ENCODE peak calls at places on chromosome 2, in four cellular contexts. C, B, M and T are unnamed samples.

GRCh38 chr2:206160124-206160806 is 570 bp downstream of the EEF1B2 start:
- DNase-seq in C (no peak), B (no peak), M (no peak), T (no peak)

GRCh38 chr2:74499269-74499939 is at the start of gene LBX2:
- DNase-seq in B (no peak), M (no peak), C (no peak), T (no peak)

GRCh38 chr2:77566131-77566530 is 44.0 kb upstream of the LRRTM4 start:
- DNase-seq in B (no peak), C (no peak), M (no peak), T (no peak)

GRCh38 chr2:221554769-221555510 is 17.2 kb downstream of the EPHA4 start:
- DNase-seq in C (no peak), B (no peak), M (no peak), T (no peak)

GRCh38 chr2:50401772-50402653 is 629.9 kb downstream of the NRXN1 start:
- DNase-seq in B (no peak), M (no peak), C (no peak), T (no peak)

GRCh38 chr2:105697781-105698449 is 46.8 kb upstream of the NCK2 start:
- DNase-seq in C (no peak), B (no peak), M (no peak), T (no peak)

GRCh38 chr2:32742381-32742780 is 114.5 kb downstream of the TTC27 start:
- DNase-seq in M (no peak), B (no peak), C (no peak), T (no peak)

GRCh38 chr2:199606193-199606780 is 148.5 kb upstream of the SATB2 start:
- DNase-seq in B (no peak), M (no peak), C (no peak), T (no peak)

GRCh38 chr2:232478571-232479340 is 8.9 kb downstream of the ECEL1 start:
- DNase-seq in C (no peak), M (no peak), B (no peak), T (no peak)

GRCh38 chr2:212686285-212686895 is 147.8 kb upstream of the ERBB4 start:
- DNase-seq in M (no peak), B (peak), C (peak), T (peak)

GRCh38 chr2:147177449-147177848 is 667.4 kb upstream of the ACVR2A start:
- DNase-seq in B (no peak), M (no peak), C (no peak), T (no peak)

GRCh38 chr2:32743480-32744236 is 115.8 kb downstream of the TTC27 start:
- DNase-seq in M (no peak), B (no peak), C (no peak), T (no peak)